ENCODE peak calls at places on chromosomes 7 and 10, in ten cellular contexts. One of them, this sample, is unnamed.

GRCh38 chr7:107463139-107464078 is 6.4 kb upstream of the GPR22 start:
- DNase-seq in SK-MEL-5: peak; percentile 84
- DNase-seq in CD4-positive, alpha-beta T cell: peak; percentile 25
- DNase-seq in thyroid gland: peak; percentile 65
- DNase-seq in choroid plexus epithelial cell: peak; percentile 88
- DNase-seq in ecto neural progenitor cell: peak; percentile 46
- DNase-seq in mesenteric fat pad: no peak
- DNase-seq in effector CD4-positive, alpha-beta T cell: peak; percentile 38
- DNase-seq in GM19239: no peak
- DNase-seq in T-cell: peak; percentile 25
- DNase-seq in this sample: peak; percentile 30

GRCh38 chr10:132606536-132607316 is 69.1 kb downstream of the INPP5A start:
- DNase-seq in SK-MEL-5: no peak
- DNase-seq in CD4-positive, alpha-beta T cell: no peak
- DNase-seq in thyroid gland: peak; percentile 93
- DNase-seq in choroid plexus epithelial cell: peak; percentile 34
- DNase-seq in ecto neural progenitor cell: no peak
- DNase-seq in mesenteric fat pad: peak; percentile 90
- DNase-seq in effector CD4-positive, alpha-beta T cell: no peak
- DNase-seq in GM19239: no peak
- DNase-seq in T-cell: no peak
- DNase-seq in this sample: no peak

GRCh38 chr7:151687523-151688235 is 168.0 kb upstream of the RHEB start:
- DNase-seq in SK-MEL-5: no peak
- DNase-seq in CD4-positive, alpha-beta T cell: no peak
- DNase-seq in thyroid gland: peak; percentile 72
- DNase-seq in choroid plexus epithelial cell: peak; percentile 94
- DNase-seq in ecto neural progenitor cell: peak; percentile 50
- DNase-seq in mesenteric fat pad: no peak
- DNase-seq in effector CD4-positive, alpha-beta T cell: no peak
- DNase-seq in GM19239: no peak
- DNase-seq in T-cell: no peak
- DNase-seq in this sample: no peak

GRCh38 chr7:29987083-29987482 is 2.5 kb downstream of the SCRN1 start:
- DNase-seq in SK-MEL-5: no peak
- DNase-seq in CD4-positive, alpha-beta T cell: no peak
- DNase-seq in thyroid gland: no peak
- DNase-seq in choroid plexus epithelial cell: peak; percentile 44
- DNase-seq in ecto neural progenitor cell: no peak
- DNase-seq in mesenteric fat pad: no peak
- DNase-seq in effector CD4-positive, alpha-beta T cell: no peak
- DNase-seq in GM19239: no peak
- DNase-seq in T-cell: no peak
- DNase-seq in this sample: no peak

GRCh38 chr10:129541208-129541607 is 74.2 kb downstream of the MGMT start:
- DNase-seq in SK-MEL-5: no peak
- DNase-seq in CD4-positive, alpha-beta T cell: no peak
- DNase-seq in thyroid gland: no peak
- DNase-seq in choroid plexus epithelial cell: peak; percentile 86
- DNase-seq in ecto neural progenitor cell: no peak
- DNase-seq in mesenteric fat pad: no peak
- DNase-seq in effector CD4-positive, alpha-beta T cell: no peak
- DNase-seq in GM19239: no peak
- DNase-seq in T-cell: no peak
- DNase-seq in this sample: no peak

GRCh38 chr7:67309764-67310548 is 313.3 kb downstream of the TYW1 start:
- DNase-seq in SK-MEL-5: no peak
- DNase-seq in CD4-positive, alpha-beta T cell: no peak
- DNase-seq in thyroid gland: no peak
- DNase-seq in choroid plexus epithelial cell: peak; percentile 22
- DNase-seq in ecto neural progenitor cell: no peak
- DNase-seq in mesenteric fat pad: no peak
- DNase-seq in effector CD4-positive, alpha-beta T cell: no peak
- DNase-seq in GM19239: no peak
- DNase-seq in T-cell: no peak
- DNase-seq in this sample: no peak

GRCh38 chr7:74488518-74488917 is 34.8 kb downstream of the GTF2IRD1 start:
- DNase-seq in SK-MEL-5: no peak
- DNase-seq in CD4-positive, alpha-beta T cell: no peak
- DNase-seq in thyroid gland: no peak
- DNase-seq in choroid plexus epithelial cell: no peak
- DNase-seq in ecto neural progenitor cell: no peak
- DNase-seq in mesenteric fat pad: no peak
- DNase-seq in effector CD4-positive, alpha-beta T cell: no peak
- DNase-seq in GM19239: no peak
- DNase-seq in T-cell: no peak
- DNase-seq in this sample: no peak

GRCh38 chr10:116870949-116871348 is 21.6 kb downstream of the ENO4 start:
- DNase-seq in SK-MEL-5: no peak
- DNase-seq in CD4-positive, alpha-beta T cell: no peak
- DNase-seq in thyroid gland: no peak
- DNase-seq in choroid plexus epithelial cell: no peak
- DNase-seq in ecto neural progenitor cell: no peak
- DNase-seq in mesenteric fat pad: no peak
- DNase-seq in effector CD4-positive, alpha-beta T cell: no peak
- DNase-seq in GM19239: no peak
- DNase-seq in T-cell: no peak
- DNase-seq in this sample: no peak

GRCh38 chr7:103680161-103681144 is 234.4 kb upstream of the SLC26A5 start:
- DNase-seq in SK-MEL-5: no peak
- DNase-seq in CD4-positive, alpha-beta T cell: no peak
- DNase-seq in thyroid gland: no peak
- DNase-seq in choroid plexus epithelial cell: no peak
- DNase-seq in ecto neural progenitor cell: peak; percentile 59
- DNase-seq in mesenteric fat pad: no peak
- DNase-seq in effector CD4-positive, alpha-beta T cell: no peak
- DNase-seq in GM19239: no peak
- DNase-seq in T-cell: no peak
- DNase-seq in this sample: no peak

GRCh38 chr7:95999481-95999880 is 227.1 kb downstream of the DYNC1I1 start:
- DNase-seq in SK-MEL-5: no peak
- DNase-seq in CD4-positive, alpha-beta T cell: no peak
- DNase-seq in thyroid gland: no peak
- DNase-seq in choroid plexus epithelial cell: no peak
- DNase-seq in ecto neural progenitor cell: no peak
- DNase-seq in mesenteric fat pad: no peak
- DNase-seq in effector CD4-positive, alpha-beta T cell: no peak
- DNase-seq in GM19239: no peak
- DNase-seq in T-cell: no peak
- DNase-seq in this sample: no peak

GRCh38 chr10:24299587-24300258 is 90.8 kb downstream of the KIAA1217 start:
- DNase-seq in SK-MEL-5: no peak
- DNase-seq in CD4-positive, alpha-beta T cell: no peak
- DNase-seq in thyroid gland: no peak
- DNase-seq in choroid plexus epithelial cell: peak; percentile 67
- DNase-seq in ecto neural progenitor cell: no peak
- DNase-seq in mesenteric fat pad: no peak
- DNase-seq in effector CD4-positive, alpha-beta T cell: no peak
- DNase-seq in GM19239: no peak
- DNase-seq in T-cell: no peak
- DNase-seq in this sample: no peak

GRCh38 chr10:26858707-26859034 is 2.1 kb downstream of the ABI1 start:
- DNase-seq in SK-MEL-5: no peak
- DNase-seq in CD4-positive, alpha-beta T cell: no peak
- DNase-seq in thyroid gland: no peak
- DNase-seq in choroid plexus epithelial cell: peak; percentile 30
- DNase-seq in ecto neural progenitor cell: no peak
- DNase-seq in mesenteric fat pad: no peak
- DNase-seq in effector CD4-positive, alpha-beta T cell: no peak
- DNase-seq in GM19239: no peak
- DNase-seq in T-cell: no peak
- DNase-seq in this sample: no peak

GRCh38 chr10:31739759-31740158 is 188.9 kb downstream of the ARHGAP12 start:
- DNase-seq in SK-MEL-5: no peak
- DNase-seq in CD4-positive, alpha-beta T cell: no peak
- DNase-seq in thyroid gland: no peak
- DNase-seq in choroid plexus epithelial cell: peak; percentile 67
- DNase-seq in ecto neural progenitor cell: no peak
- DNase-seq in mesenteric fat pad: no peak
- DNase-seq in effector CD4-positive, alpha-beta T cell: no peak
- DNase-seq in GM19239: no peak
- DNase-seq in T-cell: no peak
- DNase-seq in this sample: no peak

GRCh38 chr7:133936074-133936473 is 191.1 kb upstream of the LRGUK start:
- DNase-seq in SK-MEL-5: no peak
- DNase-seq in CD4-positive, alpha-beta T cell: no peak
- DNase-seq in thyroid gland: no peak
- DNase-seq in choroid plexus epithelial cell: peak; percentile 43
- DNase-seq in ecto neural progenitor cell: no peak
- DNase-seq in mesenteric fat pad: no peak
- DNase-seq in effector CD4-positive, alpha-beta T cell: no peak
- DNase-seq in GM19239: no peak
- DNase-seq in T-cell: no peak
- DNase-seq in this sample: no peak

GRCh38 chr10:7293378-7293920 is 117.4 kb downstream of the SFMBT2 start:
- DNase-seq in SK-MEL-5: no peak
- DNase-seq in CD4-positive, alpha-beta T cell: no peak
- DNase-seq in thyroid gland: no peak
- DNase-seq in choroid plexus epithelial cell: no peak
- DNase-seq in ecto neural progenitor cell: no peak
- DNase-seq in mesenteric fat pad: no peak
- DNase-seq in effector CD4-positive, alpha-beta T cell: no peak
- DNase-seq in GM19239: no peak
- DNase-seq in T-cell: no peak
- DNase-seq in this sample: no peak

GRCh38 chr10:100184426-100185219 is 1.2 kb downstream of the ERLIN1 start:
- DNase-seq in SK-MEL-5: peak; percentile 5
- DNase-seq in CD4-positive, alpha-beta T cell: no peak
- DNase-seq in thyroid gland: no peak
- DNase-seq in choroid plexus epithelial cell: peak; percentile 12
- DNase-seq in ecto neural progenitor cell: no peak
- DNase-seq in mesenteric fat pad: no peak
- DNase-seq in effector CD4-positive, alpha-beta T cell: no peak
- DNase-seq in GM19239: no peak
- DNase-seq in T-cell: no peak
- DNase-seq in this sample: no peak

GRCh38 chr7:4531236-4531635 is 150.9 kb upstream of the FOXK1 start:
- DNase-seq in SK-MEL-5: no peak
- DNase-seq in CD4-positive, alpha-beta T cell: no peak
- DNase-seq in thyroid gland: no peak
- DNase-seq in choroid plexus epithelial cell: no peak
- DNase-seq in ecto neural progenitor cell: no peak
- DNase-seq in mesenteric fat pad: no peak
- DNase-seq in effector CD4-positive, alpha-beta T cell: no peak
- DNase-seq in GM19239: no peak
- DNase-seq in T-cell: no peak
- DNase-seq in this sample: no peak

GRCh38 chr10:23344251-23344841 is at the start of gene C10orf67:
- DNase-seq in SK-MEL-5: no peak
- DNase-seq in CD4-positive, alpha-beta T cell: no peak
- DNase-seq in thyroid gland: peak; percentile 63
- DNase-seq in choroid plexus epithelial cell: peak; percentile 68
- DNase-seq in ecto neural progenitor cell: peak; percentile 78
- DNase-seq in mesenteric fat pad: no peak
- DNase-seq in effector CD4-positive, alpha-beta T cell: no peak
- DNase-seq in GM19239: no peak
- DNase-seq in T-cell: no peak
- DNase-seq in this sample: peak; percentile 9

GRCh38 chr7:131072505-131073091 is 255.1 kb upstream of the MKLN1 start:
- DNase-seq in SK-MEL-5: peak; percentile 77
- DNase-seq in CD4-positive, alpha-beta T cell: no peak
- DNase-seq in thyroid gland: no peak
- DNase-seq in choroid plexus epithelial cell: peak; percentile 50
- DNase-seq in ecto neural progenitor cell: no peak
- DNase-seq in mesenteric fat pad: no peak
- DNase-seq in effector CD4-positive, alpha-beta T cell: no peak
- DNase-seq in GM19239: no peak
- DNase-seq in T-cell: no peak
- DNase-seq in this sample: no peak

GRCh38 chr7:41693150-41693997 is 9.5 kb downstream of the INHBA start:
- DNase-seq in SK-MEL-5: peak; percentile 30
- DNase-seq in CD4-positive, alpha-beta T cell: no peak
- DNase-seq in thyroid gland: no peak
- DNase-seq in choroid plexus epithelial cell: peak; percentile 83
- DNase-seq in ecto neural progenitor cell: no peak
- DNase-seq in mesenteric fat pad: no peak
- DNase-seq in effector CD4-positive, alpha-beta T cell: no peak
- DNase-seq in GM19239: no peak
- DNase-seq in T-cell: no peak
- DNase-seq in this sample: no peak

GRCh38 chr7:157405501-157405900 is 68.7 kb downstream of the DNAJB6 start:
- DNase-seq in SK-MEL-5: no peak
- DNase-seq in CD4-positive, alpha-beta T cell: no peak
- DNase-seq in thyroid gland: no peak
- DNase-seq in choroid plexus epithelial cell: no peak
- DNase-seq in ecto neural progenitor cell: no peak
- DNase-seq in mesenteric fat pad: no peak
- DNase-seq in effector CD4-positive, alpha-beta T cell: no peak
- DNase-seq in GM19239: no peak
- DNase-seq in T-cell: no peak
- DNase-seq in this sample: no peak

GRCh38 chr7:122887198-122887597 is 938 bp upstream of the CADPS2 start:
- DNase-seq in SK-MEL-5: peak; percentile 82
- DNase-seq in CD4-positive, alpha-beta T cell: no peak
- DNase-seq in thyroid gland: peak; percentile 74
- DNase-seq in choroid plexus epithelial cell: peak; percentile 84
- DNase-seq in ecto neural progenitor cell: peak; percentile 71
- DNase-seq in mesenteric fat pad: no peak
- DNase-seq in effector CD4-positive, alpha-beta T cell: no peak
- DNase-seq in GM19239: no peak
- DNase-seq in T-cell: no peak
- DNase-seq in this sample: no peak

GRCh38 chr7:51000956-51001355 is 218.3 kb upstream of the GRB10 start:
- DNase-seq in SK-MEL-5: peak; percentile 64
- DNase-seq in CD4-positive, alpha-beta T cell: no peak
- DNase-seq in thyroid gland: no peak
- DNase-seq in choroid plexus epithelial cell: no peak
- DNase-seq in ecto neural progenitor cell: no peak
- DNase-seq in mesenteric fat pad: no peak
- DNase-seq in effector CD4-positive, alpha-beta T cell: no peak
- DNase-seq in GM19239: no peak
- DNase-seq in T-cell: no peak
- DNase-seq in this sample: no peak

GRCh38 chr10:356452-356851 is 221.2 kb downstream of the ZMYND11 start:
- DNase-seq in SK-MEL-5: no peak
- DNase-seq in CD4-positive, alpha-beta T cell: no peak
- DNase-seq in thyroid gland: no peak
- DNase-seq in choroid plexus epithelial cell: no peak
- DNase-seq in ecto neural progenitor cell: no peak
- DNase-seq in mesenteric fat pad: no peak
- DNase-seq in effector CD4-positive, alpha-beta T cell: no peak
- DNase-seq in GM19239: no peak
- DNase-seq in T-cell: no peak
- DNase-seq in this sample: no peak

GRCh38 chr10:77177161-77177560 is 460.4 kb downstream of the KCNMA1 start:
- DNase-seq in SK-MEL-5: no peak
- DNase-seq in CD4-positive, alpha-beta T cell: no peak
- DNase-seq in thyroid gland: no peak
- DNase-seq in choroid plexus epithelial cell: no peak
- DNase-seq in ecto neural progenitor cell: no peak
- DNase-seq in mesenteric fat pad: no peak
- DNase-seq in effector CD4-positive, alpha-beta T cell: no peak
- DNase-seq in GM19239: no peak
- DNase-seq in T-cell: no peak
- DNase-seq in this sample: no peak

GRCh38 chr7:47576031-47576908 is 5.6 kb downstream of the TNS3 start:
- DNase-seq in SK-MEL-5: no peak
- DNase-seq in CD4-positive, alpha-beta T cell: no peak
- DNase-seq in thyroid gland: peak; percentile 74
- DNase-seq in choroid plexus epithelial cell: no peak
- DNase-seq in ecto neural progenitor cell: no peak
- DNase-seq in mesenteric fat pad: no peak
- DNase-seq in effector CD4-positive, alpha-beta T cell: no peak
- DNase-seq in GM19239: no peak
- DNase-seq in T-cell: no peak
- DNase-seq in this sample: no peak

GRCh38 chr7:114082934-114083647 is 164.3 kb upstream of the PPP1R3A start:
- DNase-seq in SK-MEL-5: peak; percentile 49
- DNase-seq in CD4-positive, alpha-beta T cell: no peak
- DNase-seq in thyroid gland: peak; percentile 43
- DNase-seq in choroid plexus epithelial cell: no peak
- DNase-seq in ecto neural progenitor cell: peak; percentile 82
- DNase-seq in mesenteric fat pad: no peak
- DNase-seq in effector CD4-positive, alpha-beta T cell: no peak
- DNase-seq in GM19239: no peak
- DNase-seq in T-cell: no peak
- DNase-seq in this sample: no peak

GRCh38 chr7:30751696-30752273 is at the start of gene INMT:
- DNase-seq in SK-MEL-5: no peak
- DNase-seq in CD4-positive, alpha-beta T cell: no peak
- DNase-seq in thyroid gland: no peak
- DNase-seq in choroid plexus epithelial cell: no peak
- DNase-seq in ecto neural progenitor cell: no peak
- DNase-seq in mesenteric fat pad: no peak
- DNase-seq in effector CD4-positive, alpha-beta T cell: no peak
- DNase-seq in GM19239: no peak
- DNase-seq in T-cell: no peak
- DNase-seq in this sample: no peak